ENCODE peak calls at places on chromosomes 16 and 17, in seven cellular contexts. E, B, N, R, J, H and V are unnamed samples.

GRCh38 chr17:43734376-43734775 is 24.2 kb downstream of the SOST start:
- DNase-seq in E (no peak), B (no peak), N (no peak), R (peak; percentile 95), J (no peak), H (no peak), V (peak; percentile 27)

GRCh38 chr16:2904922-2905240 is 6.8 kb upstream of the FLYWCH1 start:
- DNase-seq in E (no peak), B (no peak), N (no peak), R (no peak), J (no peak), H (no peak), V (no peak)

GRCh38 chr17:71188811-71189492 is 931.9 kb upstream of the SOX9 start:
- DNase-seq in E (no peak), B (no peak), N (no peak), R (peak; percentile 98), J (peak; percentile 16), H (no peak), V (peak; percentile 95)

GRCh38 chr17:69314246-69315030 is 12.5 kb downstream of the ABCA5 start:
- DNase-seq in E (no peak), B (peak; percentile 79), N (no peak), R (no peak), J (no peak), H (no peak), V (no peak)

GRCh38 chr16:55873122-55873521 is 2.1 kb downstream of the CES5A start:
- DNase-seq in E (no peak), B (no peak), N (no peak), R (no peak), J (no peak), H (no peak), V (no peak)

GRCh38 chr16:87851601-87852000 is 17.7 kb downstream of the SLC7A5 start:
- DNase-seq in E (no peak), B (peak; percentile 35), N (no peak), R (no peak), J (no peak), H (no peak), V (no peak)

GRCh38 chr17:35879748-35880654 is at the start of gene CCL5:
- DNase-seq in E (no peak), B (no peak), N (no peak), R (no peak), J (no peak), H (no peak), V (peak; percentile 9)

GRCh38 chr17:59469786-59470485 is 95.5 kb upstream of the DHX40 start:
- DNase-seq in E (no peak), B (no peak), N (no peak), R (no peak), J (no peak), H (no peak), V (no peak)

GRCh38 chr17:45092932-45093430 is 31.9 kb downstream of the NMT1 start:
- DNase-seq in E (no peak), B (no peak), N (no peak), R (peak; percentile 99), J (peak; percentile 37), H (peak; percentile 77), V (peak; percentile 98)

GRCh38 chr16:4606354-4606753 is 8.3 kb downstream of the UBALD1 start:
- DNase-seq in E (no peak), B (no peak), N (no peak), R (no peak), J (no peak), H (no peak), V (no peak)

GRCh38 chr17:8004899-8005298 is 2.5 kb downstream of the GUCY2D start:
- DNase-seq in E (no peak), B (no peak), N (no peak), R (peak; percentile 84), J (no peak), H (no peak), V (peak; percentile 54)

GRCh38 chr16:11452298-11452697 is 107.0 kb downstream of the RMI2 start:
- DNase-seq in E (no peak), B (no peak), N (no peak), R (no peak), J (no peak), H (no peak), V (no peak)
- TF ChIP-seq CTCF in E (no peak), B (no peak), N (no peak), R (no peak), J (no peak), H (no peak), V (no peak)

GRCh38 chr16:62256406-62256805 is 220.2 kb upstream of the CDH8 start:
- DNase-seq in E (no peak), B (peak; percentile 40), N (no peak), R (no peak), J (no peak), H (no peak), V (no peak)
- TF ChIP-seq CTCF in E (peak; percentile 57), B (peak; percentile 71), N (peak; percentile 85), R (peak; percentile 49), J (no peak), H (peak; percentile 57), V (peak; percentile 38)

DNA sequence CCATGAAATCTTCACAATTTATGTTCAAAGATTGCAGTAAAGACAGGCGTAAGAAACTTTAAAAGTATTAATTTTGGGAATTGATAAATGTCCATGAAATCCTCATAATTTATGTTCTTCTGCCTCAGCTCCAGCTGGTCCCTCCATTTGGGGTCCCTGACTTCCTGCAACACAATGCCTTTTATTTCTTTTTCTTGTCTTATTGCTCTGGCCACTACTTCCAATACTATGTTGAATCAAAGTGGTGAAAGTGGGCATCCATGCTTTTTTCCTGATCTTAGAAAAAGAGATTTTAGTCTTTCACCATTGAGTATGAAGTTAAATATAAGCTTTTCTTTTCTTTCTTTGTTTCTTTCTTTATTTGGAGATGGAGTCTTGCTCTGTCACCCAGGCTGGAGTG is 14.3 kb downstream of the TAT start:
- DNase-seq in E (no peak), B (no peak), N (no peak), R (no peak), J (no peak), H (no peak), V (no peak)
- TF ChIP-seq CTCF in E (no peak), B (no peak), N (no peak), R (no peak), J (no peak), H (no peak), V (no peak)

DNA sequence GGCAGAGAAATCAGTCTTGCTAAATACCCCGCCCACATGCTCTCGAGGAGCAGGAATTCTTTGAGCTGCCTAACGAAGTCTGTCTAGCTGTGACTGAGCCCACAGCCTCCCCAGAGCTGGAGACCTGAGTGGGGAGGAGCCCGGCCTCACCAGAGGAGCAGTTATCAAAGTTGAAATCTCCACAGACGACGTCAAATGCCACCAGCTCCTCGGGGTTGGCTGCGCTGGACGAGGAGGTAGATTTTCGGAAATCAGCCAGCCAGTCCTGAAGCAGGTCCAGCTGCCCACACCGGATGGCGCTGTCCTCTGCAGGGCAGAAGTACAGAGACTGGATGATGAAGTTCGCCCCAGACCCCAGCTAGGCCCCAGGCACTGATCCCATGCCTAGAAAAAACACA is 53.8 kb downstream of the PRMT7 start:
- DNase-seq in E (no peak), B (no peak), N (no peak), R (no peak), J (no peak), H (no peak), V (no peak)
- TF ChIP-seq CTCF in E (peak; percentile 31), B (peak; percentile 44), N (peak; percentile 33), R (no peak), J (peak; percentile 16), H (no peak), V (peak; percentile 67)

GRCh38 chr17:81708739-81709185 is 3.3 kb upstream of the SLC25A10 start:
- DNase-seq in E (no peak), B (no peak), N (no peak), R (no peak), J (no peak), H (no peak), V (no peak)

GRCh38 chr17:81711814-81712467 is at the start of gene SLC25A10:
- DNase-seq in E (peak; percentile 64), B (peak; percentile 93), N (peak; percentile 75), R (peak; percentile 51), J (peak; percentile 68), H (peak; percentile 47), V (peak; percentile 65)

GRCh38 chr17:81713004-81713555 is 996 bp downstream of the SLC25A10 start:
- DNase-seq in E (no peak), B (no peak), N (no peak), R (no peak), J (no peak), H (no peak), V (no peak)

GRCh38 chr17:81712468-81713003 is 452 bp downstream of the SLC25A10 start:
- DNase-seq in E (peak; percentile 35), B (peak; percentile 60), N (peak; percentile 43), R (no peak), J (no peak), H (peak; percentile 32), V (peak; percentile 36)

GRCh38 chr17:81710514-81711308 is 1.4 kb upstream of the SLC25A10 start:
- DNase-seq in E (no peak), B (peak; percentile 49), N (no peak), R (no peak), J (no peak), H (no peak), V (no peak)
- TF ChIP-seq CTCF in E (no peak), B (no peak), N (no peak), R (no peak), J (no peak), H (no peak), V (no peak)

GRCh38 chr16:85072947-85073346 is 39.3 kb downstream of the CIBAR2 start:
- DNase-seq in E (no peak), B (no peak), N (no peak), R (peak; percentile 44), J (no peak), H (no peak), V (peak; percentile 62)
- TF ChIP-seq CTCF in E (no peak), B (no peak), N (no peak), R (no peak), J (no peak), H (no peak), V (no peak)